ENCODE peak calls at places on chromosomes 7 and 10, in five cellular contexts. O is tibial artery, N is GM12878, B is fibroblast of lung, Q is H9. P is an unnamed sample.

GRCh38 chr10:101569838-101570763 is 18.0 kb downstream of the POLL start:
- DNase-seq in Q (peak; percentile 79), O (peak; percentile 76), B (peak; percentile 63), N (peak; percentile 19), P (peak; percentile 84)

GRCh38 chr10:37495415-37495814 is 362.0 kb downstream of the ZNF248 start:
- DNase-seq in O (no peak), N (no peak), Q (no peak), B (no peak), P (no peak)

GRCh38 chr10:44193156-44193555 is 191.7 kb downstream of the CXCL12 start:
- DNase-seq in O (no peak), B (no peak), N (no peak), Q (no peak), P (no peak)

GRCh38 chr7:102415685-102416225 is 17.6 kb upstream of the ORAI2 start:
- DNase-seq in O (no peak), N (no peak), B (no peak), Q (no peak), P (no peak)

GRCh38 chr7:80772347-80773101 is 134.1 kb downstream of the CD36 start:
- DNase-seq in Q (no peak), O (no peak), N (no peak), B (no peak), P (no peak)

GRCh38 chr7:87715511-87715910 is 87.3 kb downstream of the RUNDC3B start:
- DNase-seq in N (no peak), O (no peak), B (no peak), Q (no peak), P (no peak)

GRCh38 chr7:129777993-129778769 is 166.7 kb downstream of the NRF1 start:
- DNase-seq in O (no peak), Q (no peak), B (no peak), N (no peak), P (no peak)

GRCh38 chr10:24257588-24257987 is 48.6 kb downstream of the KIAA1217 start:
- DNase-seq in Q (no peak), B (no peak), O (no peak), N (no peak), P (no peak)

GRCh38 chr10:3126741-3127342 is 45.7 kb downstream of the PITRM1 start:
- DNase-seq in N (no peak), B (no peak), O (no peak), Q (no peak), P (peak; percentile 88)

GRCh38 chr7:46616636-46617035 is 695.6 kb upstream of the IGFBP3 start:
- DNase-seq in N (no peak), O (no peak), B (no peak), Q (no peak), P (no peak)

GRCh38 chr7:118082506-118082905 is 101.5 kb upstream of the LSM8 start:
- DNase-seq in Q (no peak), B (peak; percentile 46), O (no peak), N (no peak), P (no peak)

GRCh38 chr7:4212376-4212775 is 469.7 kb upstream of the FOXK1 start:
- DNase-seq in Q (no peak), O (no peak), N (no peak), B (no peak), P (no peak)

GRCh38 chr10:130898381-130898780 is 413.1 kb downstream of the TCERG1L start:
- DNase-seq in N (no peak), O (no peak), Q (no peak), B (no peak), P (no peak)

GRCh38 chr10:62327897-62328296 is 46.3 kb upstream of the ZNF365 start:
- DNase-seq in B (peak; percentile 2), N (no peak), Q (no peak), O (no peak), P (no peak)

GRCh38 chr10:103871006-103871405 is 15.6 kb upstream of the SH3PXD2A start:
- DNase-seq in O (no peak), N (no peak), Q (no peak), B (no peak), P (no peak)

GRCh38 chr7:140349172-140349771 is 49.1 kb downstream of the SLC37A3 start:
- DNase-seq in O (no peak), Q (no peak), B (no peak), N (no peak), P (no peak)

GRCh38 chr7:42832672-42833071 is 79.2 kb downstream of the C7orf25 start:
- DNase-seq in Q (no peak), O (no peak), B (no peak), N (no peak), P (no peak)
- H3K27ac ChIP-seq in Q (no peak overlapping the region), O (no peak overlapping the region), B (no peak overlapping the region), N (no peak overlapping the region), P (no peak overlapping the region)

GRCh38 chr10:89352039-89352597 is 24.3 kb downstream of the IFIT3 start:
- DNase-seq in O (peak; percentile 62), B (peak; percentile 99), N (no peak), Q (no peak), P (no peak)
- H3K27ac ChIP-seq in O (peak overlapping the region; percentile 82), B (peak overlapping the region; percentile 89), N (peak overlapping the region; percentile 51), Q (no peak overlapping the region), P (no peak overlapping the region)

GRCh38 chr10:132961-133898 is 2.0 kb upstream of the ZMYND11 start:
- DNase-seq in O (no peak), B (peak; percentile 55), N (no peak), Q (no peak), P (no peak)

GRCh38 chr10:134205-134742 is 981 bp upstream of the ZMYND11 start:
- DNase-seq in Q (no peak), O (no peak), B (peak; percentile 20), N (no peak), P (peak; percentile 8)

GRCh38 chr10:136465-136762 is 1.2 kb downstream of the ZMYND11 start:
- DNase-seq in N (no peak), O (no peak), Q (no peak), B (no peak), P (no peak)

GRCh38 chr10:135601-136464 is 578 bp downstream of the ZMYND11 start:
- DNase-seq in N (no peak), O (peak; percentile 62), B (peak; percentile 62), Q (peak; percentile 55), P (peak; percentile 40)

DNA sequence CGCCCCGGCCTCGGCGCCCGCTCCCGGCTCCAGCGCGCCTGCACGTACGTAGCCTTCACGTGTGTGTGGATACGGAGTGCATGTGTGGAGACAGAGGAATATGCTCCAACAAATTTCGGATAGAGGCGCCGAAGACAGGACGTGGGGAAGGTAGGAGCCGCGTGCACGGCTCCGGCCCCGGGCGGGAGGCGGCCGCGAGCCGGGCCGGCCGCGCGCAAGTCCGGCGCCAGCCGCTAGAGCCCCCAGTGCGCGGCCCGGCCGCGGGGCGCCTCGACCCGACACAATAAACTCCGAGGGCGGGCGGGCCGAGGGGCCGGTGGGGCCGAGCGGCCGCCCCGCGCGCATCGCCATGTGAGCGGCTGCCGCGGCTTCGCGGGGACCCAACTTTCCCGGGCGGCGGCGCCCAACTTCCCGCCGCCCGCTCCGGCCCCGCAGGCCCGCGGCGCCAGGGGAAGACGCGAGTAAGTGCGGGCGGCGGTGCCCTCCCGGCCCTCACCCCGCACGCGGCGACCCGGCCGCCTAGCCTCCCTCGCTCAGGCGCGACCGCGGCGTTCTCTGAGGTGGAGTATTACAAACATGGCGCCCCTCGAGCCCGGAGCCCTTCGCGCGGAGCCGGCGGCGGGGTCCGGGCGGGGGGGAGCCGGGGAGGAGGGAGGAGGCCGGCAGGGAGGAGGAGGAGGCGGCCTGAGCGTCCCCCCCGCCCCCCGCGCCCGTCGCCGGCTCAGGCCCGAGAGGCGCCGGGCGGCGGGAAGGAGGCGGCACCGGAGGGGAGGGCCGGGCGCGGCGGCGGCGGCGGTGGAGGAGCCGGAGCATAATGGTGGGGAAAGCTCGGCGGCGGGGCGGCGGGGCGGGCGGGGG is at the start of gene ZMYND11:
- DNase-seq in O (peak; percentile 67), Q (peak; percentile 34), N (no peak), B (peak; percentile 64), P (peak; percentile 53)
- H3K27ac ChIP-seq in O (peak within 1 kb of the TSS; percentile 98), Q (no peak within 1 kb of the TSS), N (peak within 1 kb of the TSS; percentile 80), B (peak within 1 kb of the TSS; percentile 92), P (peak within 1 kb of the TSS; percentile 92)

GRCh38 chr10:122033224-122033926 is 44.4 kb downstream of the TACC2 start:
- DNase-seq in Q (no peak), B (no peak), N (no peak), O (no peak), P (no peak)
- H3K27ac ChIP-seq in Q (no peak overlapping the region), B (no peak overlapping the region), N (no peak overlapping the region), O (no peak overlapping the region), P (no peak overlapping the region)

GRCh38 chr10:71260622-71261325 is 48.4 kb downstream of the UNC5B start:
- DNase-seq in O (no peak), N (no peak), Q (no peak), B (peak; percentile 94), P (no peak)

GRCh38 chr10:71259815-71260501 is 47.6 kb downstream of the UNC5B start:
- DNase-seq in Q (no peak), N (no peak), B (peak; percentile 58), O (no peak), P (no peak)

GRCh38 chr10:71258046-71258445 is 45.7 kb downstream of the UNC5B start:
- DNase-seq in Q (no peak), B (no peak), N (no peak), O (no peak), P (no peak)

GRCh38 chr10:71258446-71259145 is 46.2 kb downstream of the UNC5B start:
- DNase-seq in N (no peak), B (no peak), O (no peak), Q (no peak), P (no peak)

DNA sequence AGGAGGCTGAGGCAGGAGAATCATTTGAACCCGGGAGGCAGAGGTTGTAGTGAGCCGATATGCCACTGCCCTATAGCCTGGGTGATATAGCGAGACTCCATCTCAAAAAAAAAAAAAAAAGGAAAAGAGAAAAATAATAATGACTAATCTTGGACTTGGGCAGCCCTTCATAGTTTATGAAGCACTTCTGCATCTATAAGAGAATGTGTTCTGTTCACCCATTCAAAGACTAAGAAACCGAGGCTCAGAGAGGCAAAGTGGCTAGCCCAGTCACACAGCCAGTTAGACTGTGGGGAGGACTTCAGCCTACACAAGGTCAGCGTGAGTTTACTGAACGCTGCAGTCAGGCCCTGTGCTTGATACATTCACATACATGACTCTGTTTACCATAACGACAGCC is 46.9 kb downstream of the UNC5B start:
- DNase-seq in O (no peak), B (no peak), N (no peak), Q (no peak), P (no peak)
- H3K27ac ChIP-seq in O (peak overlapping the region; percentile 67), B (no peak overlapping the region), N (no peak overlapping the region), Q (no peak overlapping the region), P (no peak overlapping the region)

P was measured in WERI-Rb-1.